ENCODE peak calls at places on chromosomes 12 and 14, in five cellular contexts. Z, A, X, I and C are unnamed samples.

GRCh38 chr12:48977290-48978281 is 536 bp upstream of the WNT1 start:
- DNase-seq in Z (peak), A (peak), X (peak), I (peak), C (no peak)

GRCh38 chr14:76698191-76698590 is 63.1 kb upstream of the VASH1 start:
- DNase-seq in Z (no peak), A (no peak), X (no peak), I (no peak), C (no peak)

GRCh38 chr12:124284368-124284767 is 10.5 kb upstream of the RFLNA start:
- DNase-seq in Z (no peak), A (no peak), X (no peak), I (no peak), C (no peak)

GRCh38 chr14:78697341-78697740 is 527.2 kb downstream of the NRXN3 start:
- DNase-seq in Z (peak), A (no peak), X (peak), I (no peak), C (no peak)

GRCh38 chr12:17342381-17342961 is 736.5 kb upstream of the LMO3 start:
- DNase-seq in Z (no peak), A (no peak), X (no peak), I (no peak), C (no peak)

GRCh38 chr12:113462117-113462774 is 9.4 kb downstream of the LHX5 start:
- DNase-seq in Z (peak), A (peak), X (peak), I (no peak), C (no peak)

GRCh38 chr14:61526405-61527312 is 168.7 kb upstream of the HIF1A start:
- DNase-seq in Z (peak), A (peak), X (no peak), I (no peak), C (no peak)

GRCh38 chr12:64995831-64996230 is 125.3 kb downstream of the WIF1 start:
- DNase-seq in Z (peak), A (no peak), X (no peak), I (no peak), C (no peak)

GRCh38 chr12:94386422-94386821 is 73.2 kb downstream of the CEP83 start:
- DNase-seq in Z (no peak), A (no peak), X (no peak), I (no peak), C (no peak)

GRCh38 chr12:65853489-65854157 is 29.3 kb downstream of the HMGA2 start:
- DNase-seq in Z (no peak), A (peak), X (peak), I (no peak), C (no peak)

GRCh38 chr12:81759215-81759991 is at the start of gene PPFIA2:
- DNase-seq in Z (peak), A (peak), X (peak), I (no peak), C (no peak)

GRCh38 chr12:116564080-116564479 is 4.9 kb downstream of the MAP1LC3B2 start:
- DNase-seq in Z (no peak), A (no peak), X (peak), I (no peak), C (no peak)

GRCh38 chr14:73795466-73795865 is 56.2 kb upstream of the PTGR2 start:
- DNase-seq in Z (no peak), A (no peak), X (no peak), I (no peak), C (no peak)

GRCh38 chr12:52191841-52192791 is at the start of gene KRT80:
- DNase-seq in Z (peak), A (peak), X (peak), I (no peak), C (no peak)

GRCh38 chr14:26794731-26795130 is 196.9 kb upstream of the NOVA1 start:
- DNase-seq in Z (peak), A (no peak), X (peak), I (no peak), C (no peak)

GRCh38 chr12:57237653-57237951 is 8.1 kb downstream of the SHMT2 start:
- DNase-seq in Z (no peak), A (peak), X (no peak), I (no peak), C (no peak)

GRCh38 chr12:98532687-98533304 is 17.4 kb downstream of the TMPO start:
- DNase-seq in Z (peak), A (no peak), X (peak), I (no peak), C (no peak)

GRCh38 chr12:97875064-97875463 is 412.5 kb downstream of the RMST start:
- DNase-seq in Z (no peak), A (no peak), X (no peak), I (no peak), C (no peak)

GRCh38 chr12:26629864-26630263 is 203.1 kb downstream of the ITPR2 start:
- DNase-seq in Z (no peak), A (no peak), X (peak), I (no peak), C (no peak)

GRCh38 chr12:93889516-93890202 is 212.5 kb downstream of the CRADD start:
- DNase-seq in Z (no peak), A (no peak), X (no peak), I (no peak), C (no peak)

GRCh38 chr14:89357655-89358297 is 59.3 kb downstream of the FOXN3 start:
- DNase-seq in Z (no peak), A (no peak), X (no peak), I (no peak), C (no peak)

GRCh38 chr14:57837267-57837666 is 28.6 kb downstream of the SLC35F4 start:
- DNase-seq in Z (no peak), A (no peak), X (no peak), I (no peak), C (no peak)

GRCh38 chr12:57429473-57430116 is 1.2 kb downstream of the R3HDM2 start:
- DNase-seq in Z (no peak), A (no peak), X (no peak), I (no peak), C (no peak)

DNA sequence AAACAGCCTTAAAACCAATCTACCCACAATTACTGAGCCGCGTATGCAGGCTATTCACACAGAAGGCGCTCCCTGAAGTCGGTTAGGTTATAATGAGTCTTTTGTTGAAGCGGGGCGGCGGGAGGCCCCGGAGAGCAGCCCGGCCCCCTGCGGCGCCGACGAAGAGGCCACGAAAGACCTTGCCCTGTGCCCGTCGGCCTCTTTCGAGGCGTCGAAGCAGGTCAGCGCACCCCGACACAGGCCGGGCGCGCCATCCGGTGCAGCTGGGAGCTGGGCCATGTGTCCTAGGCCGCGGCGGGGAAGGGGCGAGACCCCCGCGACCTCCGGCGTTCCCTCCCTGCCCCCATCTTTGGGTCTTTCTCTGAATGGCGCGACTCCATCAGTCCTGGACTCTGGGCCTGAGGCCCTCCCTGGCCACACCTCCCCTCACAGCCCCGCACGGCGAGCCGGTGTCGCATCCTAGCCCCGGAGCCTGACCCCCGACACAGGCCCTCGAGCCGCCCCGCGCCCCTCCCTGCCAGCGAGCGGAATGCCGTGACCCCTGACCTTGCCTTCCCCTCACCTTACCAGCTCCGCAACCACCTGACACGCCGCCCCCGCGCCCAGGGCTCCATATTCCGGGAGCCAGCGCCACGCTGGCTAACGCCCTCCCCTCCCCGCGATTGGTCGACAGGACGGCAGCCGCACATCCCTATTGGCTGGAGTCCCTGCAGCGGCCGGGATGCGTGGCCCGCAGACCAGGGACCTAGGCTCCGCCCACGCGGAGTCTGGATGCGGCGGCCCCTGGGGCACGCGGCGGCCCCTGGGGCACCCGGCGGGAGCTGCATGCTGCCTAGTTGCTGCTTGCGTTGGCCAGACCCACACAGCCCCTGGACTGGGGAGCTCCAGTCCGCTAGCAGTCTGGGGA is at the start of gene SLC11A2:
- DNase-seq in Z (peak), A (peak), X (peak), I (peak), C (peak)
- TF ChIP-seq CTCF in Z (no peak), A (peak), X (no peak), I (peak), C (no peak)

GRCh38 chr12:102543494-102543893 is 63.1 kb upstream of the IGF1 start:
- DNase-seq in Z (no peak), A (no peak), X (no peak), I (no peak), C (no peak)
- TF ChIP-seq CTCF in Z (no peak), A (no peak), X (no peak), I (peak), C (no peak)

GRCh38 chr12:108611884-108612415 is 14.1 kb upstream of the TMEM119 start:
- DNase-seq in Z (peak), A (peak), X (peak), I (no peak), C (no peak)
- TF ChIP-seq CTCF in Z (peak), A (peak), X (peak), I (peak), C (peak)

DNA sequence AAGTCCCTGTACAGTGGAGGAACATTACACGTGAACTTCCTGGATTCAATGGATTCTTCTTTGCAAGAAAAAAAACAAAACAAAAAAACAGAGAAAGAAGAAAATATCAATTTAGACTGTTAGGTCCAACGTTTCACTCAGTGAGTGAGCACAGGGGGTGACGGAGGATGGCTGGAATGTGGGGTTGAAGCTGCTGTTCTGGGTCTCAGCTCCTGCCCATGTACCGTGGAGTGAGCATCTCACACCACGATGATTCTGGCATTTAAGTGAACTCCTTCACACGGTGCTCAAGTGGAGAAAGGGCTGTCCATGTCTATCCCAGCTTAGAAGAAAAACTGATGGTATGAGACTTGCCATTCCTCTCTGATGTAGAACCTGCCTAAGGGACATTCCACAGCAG is 23.2 kb downstream of the CCND2 start:
- DNase-seq in Z (no peak), A (no peak), X (no peak), I (no peak), C (no peak)
- TF ChIP-seq CTCF in Z (no peak), A (no peak), X (no peak), I (no peak), C (no peak)

GRCh38 chr12:46401703-46402102 is 29.1 kb upstream of the SLC38A2 start:
- DNase-seq in Z (peak), A (no peak), X (peak), I (no peak), C (no peak)
- TF ChIP-seq CTCF in Z (peak), A (no peak), X (peak), I (no peak), C (no peak)